ENCODE peak calls at places on chromosomes 3 and 15, in nine cellular contexts. One of them, this sample, is unnamed.

GRCh38 chr3:15934389-15935195 is 136.8 kb upstream of the ANKRD28 start:
- DNase-seq in activated CD8-positive, alpha-beta memory T cell treated with anti-CD3 and anti-CD28 coated beads, Interleukin-2, amount 50 U/mL, for 4 hours: no peak
- DNase-seq in lung microvascular endothelial cell: no peak
- DNase-seq in HCT116: no peak
- DNase-seq in WTC11: no peak
- DNase-seq in HT1080: no peak
- DNase-seq in GM04504: no peak
- DNase-seq in stimulated activated CD8-positive, alpha-beta memory T cell treated with anti-CD3 and anti-CD28 coated beads, Interleukin-15, amount 100 ng/mL, for 4 hours: no peak
- DNase-seq in AG20443: no peak
- DNase-seq in this sample: no peak

GRCh38 chr15:95325763-95326688 is 1004.5 kb upstream of the NR2F2 start:
- DNase-seq in activated CD8-positive, alpha-beta memory T cell treated with anti-CD3 and anti-CD28 coated beads, Interleukin-2, amount 50 U/mL, for 4 hours: no peak
- DNase-seq in GM04504: no peak
- DNase-seq in WTC11: no peak
- DNase-seq in stimulated activated CD8-positive, alpha-beta memory T cell treated with anti-CD3 and anti-CD28 coated beads, Interleukin-15, amount 100 ng/mL, for 4 hours: no peak
- DNase-seq in HT1080: no peak
- DNase-seq in AG20443: no peak
- DNase-seq in HCT116: no peak
- DNase-seq in lung microvascular endothelial cell: peak
- DNase-seq in this sample: no peak

GRCh38 chr15:68031406-68031805 is 22.7 kb upstream of the PIAS1 start:
- DNase-seq in lung microvascular endothelial cell: peak
- DNase-seq in activated CD8-positive, alpha-beta memory T cell treated with anti-CD3 and anti-CD28 coated beads, Interleukin-2, amount 50 U/mL, for 4 hours: no peak
- DNase-seq in HCT116: no peak
- DNase-seq in GM04504: no peak
- DNase-seq in HT1080: no peak
- DNase-seq in stimulated activated CD8-positive, alpha-beta memory T cell treated with anti-CD3 and anti-CD28 coated beads, Interleukin-15, amount 100 ng/mL, for 4 hours: no peak
- DNase-seq in WTC11: no peak
- DNase-seq in AG20443: no peak
- DNase-seq in this sample: no peak

GRCh38 chr3:192901435-192901834 is 16.2 kb downstream of the MB21D2 start:
- DNase-seq in AG20443: peak
- DNase-seq in GM04504: peak
- DNase-seq in activated CD8-positive, alpha-beta memory T cell treated with anti-CD3 and anti-CD28 coated beads, Interleukin-2, amount 50 U/mL, for 4 hours: no peak
- DNase-seq in lung microvascular endothelial cell: peak
- DNase-seq in WTC11: no peak
- DNase-seq in HT1080: peak
- DNase-seq in HCT116: no peak
- DNase-seq in stimulated activated CD8-positive, alpha-beta memory T cell treated with anti-CD3 and anti-CD28 coated beads, Interleukin-15, amount 100 ng/mL, for 4 hours: no peak
- DNase-seq in this sample: no peak

GRCh38 chr3:10356461-10356897 is 35.6 kb upstream of the SEC13 start:
- DNase-seq in lung microvascular endothelial cell: no peak
- DNase-seq in WTC11: no peak
- DNase-seq in stimulated activated CD8-positive, alpha-beta memory T cell treated with anti-CD3 and anti-CD28 coated beads, Interleukin-15, amount 100 ng/mL, for 4 hours: no peak
- DNase-seq in AG20443: no peak
- DNase-seq in GM04504: no peak
- DNase-seq in HCT116: no peak
- DNase-seq in activated CD8-positive, alpha-beta memory T cell treated with anti-CD3 and anti-CD28 coated beads, Interleukin-2, amount 50 U/mL, for 4 hours: no peak
- DNase-seq in HT1080: no peak
- DNase-seq in this sample: no peak

GRCh38 chr3:172953576-172953975 is 187.5 kb downstream of the SPATA16 start:
- DNase-seq in HT1080: no peak
- DNase-seq in GM04504: no peak
- DNase-seq in activated CD8-positive, alpha-beta memory T cell treated with anti-CD3 and anti-CD28 coated beads, Interleukin-2, amount 50 U/mL, for 4 hours: no peak
- DNase-seq in AG20443: no peak
- DNase-seq in stimulated activated CD8-positive, alpha-beta memory T cell treated with anti-CD3 and anti-CD28 coated beads, Interleukin-15, amount 100 ng/mL, for 4 hours: no peak
- DNase-seq in HCT116: no peak
- DNase-seq in lung microvascular endothelial cell: no peak
- DNase-seq in WTC11: no peak
- DNase-seq in this sample: no peak

GRCh38 chr3:167346171-167346570 is 33.9 kb downstream of the ZBBX start:
- DNase-seq in WTC11: no peak
- DNase-seq in HT1080: no peak
- DNase-seq in activated CD8-positive, alpha-beta memory T cell treated with anti-CD3 and anti-CD28 coated beads, Interleukin-2, amount 50 U/mL, for 4 hours: no peak
- DNase-seq in AG20443: no peak
- DNase-seq in HCT116: no peak
- DNase-seq in stimulated activated CD8-positive, alpha-beta memory T cell treated with anti-CD3 and anti-CD28 coated beads, Interleukin-15, amount 100 ng/mL, for 4 hours: no peak
- DNase-seq in GM04504: no peak
- DNase-seq in lung microvascular endothelial cell: no peak
- DNase-seq in this sample: no peak

GRCh38 chr15:39499701-39500100 is 81.2 kb upstream of the THBS1 start:
- DNase-seq in HT1080: no peak
- DNase-seq in stimulated activated CD8-positive, alpha-beta memory T cell treated with anti-CD3 and anti-CD28 coated beads, Interleukin-15, amount 100 ng/mL, for 4 hours: no peak
- DNase-seq in WTC11: no peak
- DNase-seq in GM04504: no peak
- DNase-seq in HCT116: no peak
- DNase-seq in lung microvascular endothelial cell: no peak
- DNase-seq in AG20443: peak
- DNase-seq in activated CD8-positive, alpha-beta memory T cell treated with anti-CD3 and anti-CD28 coated beads, Interleukin-2, amount 50 U/mL, for 4 hours: no peak
- DNase-seq in this sample: no peak

GRCh38 chr15:78243491-78243941 is 9.2 kb upstream of the ACSBG1 start:
- DNase-seq in HCT116: no peak
- DNase-seq in activated CD8-positive, alpha-beta memory T cell treated with anti-CD3 and anti-CD28 coated beads, Interleukin-2, amount 50 U/mL, for 4 hours: no peak
- DNase-seq in WTC11: peak
- DNase-seq in GM04504: no peak
- DNase-seq in stimulated activated CD8-positive, alpha-beta memory T cell treated with anti-CD3 and anti-CD28 coated beads, Interleukin-15, amount 100 ng/mL, for 4 hours: no peak
- DNase-seq in HT1080: peak
- DNase-seq in AG20443: peak
- DNase-seq in lung microvascular endothelial cell: peak
- DNase-seq in this sample: peak

GRCh38 chr3:117104792-117105191 is 395.2 kb downstream of the TUSC7 start:
- DNase-seq in HT1080: no peak
- DNase-seq in stimulated activated CD8-positive, alpha-beta memory T cell treated with anti-CD3 and anti-CD28 coated beads, Interleukin-15, amount 100 ng/mL, for 4 hours: no peak
- DNase-seq in HCT116: no peak
- DNase-seq in GM04504: no peak
- DNase-seq in lung microvascular endothelial cell: no peak
- DNase-seq in WTC11: no peak
- DNase-seq in activated CD8-positive, alpha-beta memory T cell treated with anti-CD3 and anti-CD28 coated beads, Interleukin-2, amount 50 U/mL, for 4 hours: no peak
- DNase-seq in AG20443: peak
- DNase-seq in this sample: peak

GRCh38 chr15:94670436-94671034 is 439.2 kb downstream of the MCTP2 start:
- DNase-seq in stimulated activated CD8-positive, alpha-beta memory T cell treated with anti-CD3 and anti-CD28 coated beads, Interleukin-15, amount 100 ng/mL, for 4 hours: no peak
- DNase-seq in HCT116: peak
- DNase-seq in AG20443: peak
- DNase-seq in HT1080: peak
- DNase-seq in WTC11: no peak
- DNase-seq in GM04504: peak
- DNase-seq in activated CD8-positive, alpha-beta memory T cell treated with anti-CD3 and anti-CD28 coated beads, Interleukin-2, amount 50 U/mL, for 4 hours: no peak
- DNase-seq in lung microvascular endothelial cell: peak
- DNase-seq in this sample: peak

GRCh38 chr3:180093535-180093934 is 56.8 kb upstream of the PEX5L start:
- DNase-seq in activated CD8-positive, alpha-beta memory T cell treated with anti-CD3 and anti-CD28 coated beads, Interleukin-2, amount 50 U/mL, for 4 hours: no peak
- DNase-seq in HCT116: no peak
- DNase-seq in lung microvascular endothelial cell: no peak
- DNase-seq in stimulated activated CD8-positive, alpha-beta memory T cell treated with anti-CD3 and anti-CD28 coated beads, Interleukin-15, amount 100 ng/mL, for 4 hours: no peak
- DNase-seq in AG20443: no peak
- DNase-seq in WTC11: no peak
- DNase-seq in HT1080: peak
- DNase-seq in GM04504: no peak
- DNase-seq in this sample: no peak

GRCh38 chr15:32669870-32670623 is 28.5 kb downstream of the SCG5 start:
- DNase-seq in lung microvascular endothelial cell: no peak
- DNase-seq in WTC11: no peak
- DNase-seq in AG20443: peak
- DNase-seq in HT1080: no peak
- DNase-seq in stimulated activated CD8-positive, alpha-beta memory T cell treated with anti-CD3 and anti-CD28 coated beads, Interleukin-15, amount 100 ng/mL, for 4 hours: no peak
- DNase-seq in activated CD8-positive, alpha-beta memory T cell treated with anti-CD3 and anti-CD28 coated beads, Interleukin-2, amount 50 U/mL, for 4 hours: no peak
- DNase-seq in HCT116: no peak
- DNase-seq in GM04504: peak
- DNase-seq in this sample: peak

GRCh38 chr3:20747736-20748135 is 561.7 kb upstream of the SGO1 start:
- DNase-seq in activated CD8-positive, alpha-beta memory T cell treated with anti-CD3 and anti-CD28 coated beads, Interleukin-2, amount 50 U/mL, for 4 hours: no peak
- DNase-seq in HCT116: no peak
- DNase-seq in lung microvascular endothelial cell: no peak
- DNase-seq in WTC11: no peak
- DNase-seq in GM04504: peak
- DNase-seq in HT1080: no peak
- DNase-seq in AG20443: no peak
- DNase-seq in stimulated activated CD8-positive, alpha-beta memory T cell treated with anti-CD3 and anti-CD28 coated beads, Interleukin-15, amount 100 ng/mL, for 4 hours: no peak
- DNase-seq in this sample: no peak

GRCh38 chr3:68919000-68919399 is 13.3 kb downstream of the TAFA4 start:
- DNase-seq in WTC11: peak
- DNase-seq in stimulated activated CD8-positive, alpha-beta memory T cell treated with anti-CD3 and anti-CD28 coated beads, Interleukin-15, amount 100 ng/mL, for 4 hours: no peak
- DNase-seq in HCT116: no peak
- DNase-seq in GM04504: no peak
- DNase-seq in AG20443: peak
- DNase-seq in lung microvascular endothelial cell: peak
- DNase-seq in HT1080: peak
- DNase-seq in activated CD8-positive, alpha-beta memory T cell treated with anti-CD3 and anti-CD28 coated beads, Interleukin-2, amount 50 U/mL, for 4 hours: no peak
- DNase-seq in this sample: peak

GRCh38 chr15:48040166-48040817 is 80.5 kb upstream of the SLC24A5 start:
- DNase-seq in AG20443: no peak
- DNase-seq in HT1080: peak
- DNase-seq in HCT116: no peak
- DNase-seq in activated CD8-positive, alpha-beta memory T cell treated with anti-CD3 and anti-CD28 coated beads, Interleukin-2, amount 50 U/mL, for 4 hours: no peak
- DNase-seq in lung microvascular endothelial cell: no peak
- DNase-seq in WTC11: no peak
- DNase-seq in GM04504: no peak
- DNase-seq in stimulated activated CD8-positive, alpha-beta memory T cell treated with anti-CD3 and anti-CD28 coated beads, Interleukin-15, amount 100 ng/mL, for 4 hours: no peak
- DNase-seq in this sample: no peak

GRCh38 chr3:192645437-192645836 is 81.9 kb downstream of the FGF12 start:
- DNase-seq in AG20443: no peak
- DNase-seq in WTC11: no peak
- DNase-seq in stimulated activated CD8-positive, alpha-beta memory T cell treated with anti-CD3 and anti-CD28 coated beads, Interleukin-15, amount 100 ng/mL, for 4 hours: no peak
- DNase-seq in HT1080: no peak
- DNase-seq in lung microvascular endothelial cell: no peak
- DNase-seq in GM04504: no peak
- DNase-seq in activated CD8-positive, alpha-beta memory T cell treated with anti-CD3 and anti-CD28 coated beads, Interleukin-2, amount 50 U/mL, for 4 hours: no peak
- DNase-seq in HCT116: no peak
- DNase-seq in this sample: no peak

GRCh38 chr3:128494152-128494650 is 1.2 kb upstream of the GATA2 start:
- DNase-seq in HT1080: no peak
- DNase-seq in lung microvascular endothelial cell: no peak
- DNase-seq in AG20443: no peak
- DNase-seq in GM04504: no peak
- DNase-seq in stimulated activated CD8-positive, alpha-beta memory T cell treated with anti-CD3 and anti-CD28 coated beads, Interleukin-15, amount 100 ng/mL, for 4 hours: no peak
- DNase-seq in activated CD8-positive, alpha-beta memory T cell treated with anti-CD3 and anti-CD28 coated beads, Interleukin-2, amount 50 U/mL, for 4 hours: no peak
- DNase-seq in HCT116: no peak
- DNase-seq in WTC11: no peak
- DNase-seq in this sample: no peak

GRCh38 chr3:188635258-188636038 is 481.5 kb downstream of the LPP start:
- DNase-seq in HCT116: no peak
- DNase-seq in AG20443: no peak
- DNase-seq in HT1080: no peak
- DNase-seq in GM04504: no peak
- DNase-seq in lung microvascular endothelial cell: no peak
- DNase-seq in activated CD8-positive, alpha-beta memory T cell treated with anti-CD3 and anti-CD28 coated beads, Interleukin-2, amount 50 U/mL, for 4 hours: no peak
- DNase-seq in stimulated activated CD8-positive, alpha-beta memory T cell treated with anti-CD3 and anti-CD28 coated beads, Interleukin-15, amount 100 ng/mL, for 4 hours: no peak
- DNase-seq in WTC11: no peak
- DNase-seq in this sample: peak

GRCh38 chr3:23815879-23816278 is 10.1 kb downstream of the UBE2E1 start:
- DNase-seq in stimulated activated CD8-positive, alpha-beta memory T cell treated with anti-CD3 and anti-CD28 coated beads, Interleukin-15, amount 100 ng/mL, for 4 hours: no peak
- DNase-seq in HT1080: no peak
- DNase-seq in WTC11: no peak
- DNase-seq in activated CD8-positive, alpha-beta memory T cell treated with anti-CD3 and anti-CD28 coated beads, Interleukin-2, amount 50 U/mL, for 4 hours: no peak
- DNase-seq in HCT116: no peak
- DNase-seq in GM04504: no peak
- DNase-seq in AG20443: no peak
- DNase-seq in lung microvascular endothelial cell: peak
- DNase-seq in this sample: no peak

GRCh38 chr3:141644931-141645330 is 93.2 kb upstream of the RNF7 start:
- DNase-seq in WTC11: peak
- DNase-seq in lung microvascular endothelial cell: peak
- DNase-seq in HCT116: peak
- DNase-seq in GM04504: peak
- DNase-seq in HT1080: peak
- DNase-seq in stimulated activated CD8-positive, alpha-beta memory T cell treated with anti-CD3 and anti-CD28 coated beads, Interleukin-15, amount 100 ng/mL, for 4 hours: no peak
- DNase-seq in activated CD8-positive, alpha-beta memory T cell treated with anti-CD3 and anti-CD28 coated beads, Interleukin-2, amount 50 U/mL, for 4 hours: peak
- DNase-seq in AG20443: peak
- DNase-seq in this sample: peak

GRCh38 chr3:157111578-157111977 is 48.4 kb downstream of the CCNL1 start:
- DNase-seq in WTC11: no peak
- DNase-seq in AG20443: no peak
- DNase-seq in stimulated activated CD8-positive, alpha-beta memory T cell treated with anti-CD3 and anti-CD28 coated beads, Interleukin-15, amount 100 ng/mL, for 4 hours: no peak
- DNase-seq in GM04504: no peak
- DNase-seq in activated CD8-positive, alpha-beta memory T cell treated with anti-CD3 and anti-CD28 coated beads, Interleukin-2, amount 50 U/mL, for 4 hours: no peak
- DNase-seq in HT1080: no peak
- DNase-seq in HCT116: no peak
- DNase-seq in lung microvascular endothelial cell: no peak
- DNase-seq in this sample: no peak

GRCh38 chr3:71162221-71162620 is 421.3 kb downstream of the FOXP1 start:
- DNase-seq in HCT116: no peak
- DNase-seq in activated CD8-positive, alpha-beta memory T cell treated with anti-CD3 and anti-CD28 coated beads, Interleukin-2, amount 50 U/mL, for 4 hours: no peak
- DNase-seq in WTC11: no peak
- DNase-seq in GM04504: no peak
- DNase-seq in AG20443: no peak
- DNase-seq in lung microvascular endothelial cell: no peak
- DNase-seq in HT1080: no peak
- DNase-seq in stimulated activated CD8-positive, alpha-beta memory T cell treated with anti-CD3 and anti-CD28 coated beads, Interleukin-15, amount 100 ng/mL, for 4 hours: no peak
- DNase-seq in this sample: no peak

GRCh38 chr15:78111788-78112187 is 19.4 kb downstream of the SH2D7 start:
- DNase-seq in stimulated activated CD8-positive, alpha-beta memory T cell treated with anti-CD3 and anti-CD28 coated beads, Interleukin-15, amount 100 ng/mL, for 4 hours: no peak
- DNase-seq in AG20443: no peak
- DNase-seq in lung microvascular endothelial cell: no peak
- DNase-seq in GM04504: no peak
- DNase-seq in HCT116: no peak
- DNase-seq in activated CD8-positive, alpha-beta memory T cell treated with anti-CD3 and anti-CD28 coated beads, Interleukin-2, amount 50 U/mL, for 4 hours: no peak
- DNase-seq in HT1080: no peak
- DNase-seq in WTC11: no peak
- DNase-seq in this sample: no peak

GRCh38 chr3:8767667-8768363 is 1.6 kb downstream of the OXTR start:
- DNase-seq in activated CD8-positive, alpha-beta memory T cell treated with anti-CD3 and anti-CD28 coated beads, Interleukin-2, amount 50 U/mL, for 4 hours: no peak
- DNase-seq in HT1080: no peak
- DNase-seq in AG20443: peak
- DNase-seq in stimulated activated CD8-positive, alpha-beta memory T cell treated with anti-CD3 and anti-CD28 coated beads, Interleukin-15, amount 100 ng/mL, for 4 hours: no peak
- DNase-seq in HCT116: no peak
- DNase-seq in WTC11: peak
- DNase-seq in lung microvascular endothelial cell: peak
- DNase-seq in GM04504: no peak
- DNase-seq in this sample: peak

GRCh38 chr3:188296761-188297689 is 143.1 kb downstream of the LPP start:
- DNase-seq in stimulated activated CD8-positive, alpha-beta memory T cell treated with anti-CD3 and anti-CD28 coated beads, Interleukin-15, amount 100 ng/mL, for 4 hours: no peak
- DNase-seq in HCT116: no peak
- DNase-seq in AG20443: peak
- DNase-seq in HT1080: peak
- DNase-seq in GM04504: peak
- DNase-seq in lung microvascular endothelial cell: peak
- DNase-seq in WTC11: no peak
- DNase-seq in activated CD8-positive, alpha-beta memory T cell treated with anti-CD3 and anti-CD28 coated beads, Interleukin-2, amount 50 U/mL, for 4 hours: no peak
- DNase-seq in this sample: no peak

GRCh38 chr15:23599053-23599452 is 33.6 kb downstream of the MKRN3 start:
- DNase-seq in stimulated activated CD8-positive, alpha-beta memory T cell treated with anti-CD3 and anti-CD28 coated beads, Interleukin-15, amount 100 ng/mL, for 4 hours: no peak
- DNase-seq in lung microvascular endothelial cell: no peak
- DNase-seq in GM04504: no peak
- DNase-seq in AG20443: no peak
- DNase-seq in HCT116: no peak
- DNase-seq in activated CD8-positive, alpha-beta memory T cell treated with anti-CD3 and anti-CD28 coated beads, Interleukin-2, amount 50 U/mL, for 4 hours: no peak
- DNase-seq in HT1080: no peak
- DNase-seq in WTC11: no peak
- DNase-seq in this sample: no peak